ENCODE peak calls at places on chromosomes 5 and 9, in five cellular contexts. Z is AG04449, P is body of pancreas, I is psoas muscle, M is tibial nerve. D is an unnamed sample.
A peak's percentile ranks its signal among the peaks of the same experiment; 100 is the strongest.

GRCh38 chr5:175693746-175694145 is 35.9 kb downstream of the HRH2 start:
- DNase-seq in Z (no peak), P (no peak), I (peak; percentile 41), M (no peak), D (peak; percentile 1)

GRCh38 chr5:176742246-176743105 is 67.9 kb upstream of the UNC5A start:
- DNase-seq in Z (no peak), P (no peak), I (no peak), M (no peak), D (no peak)

GRCh38 chr5:140362875-140363630 is 3.1 kb downstream of the SLC4A9 start:
- DNase-seq in Z (no peak), P (peak; percentile 87), I (peak; percentile 87), M (peak; percentile 69), D (peak; percentile 72)

GRCh38 chr5:2670856-2671404 is 80.5 kb downstream of the IRX2 start:
- DNase-seq in Z (no peak), P (no peak), I (no peak), M (no peak), D (no peak)

GRCh38 chr9:37200572-37201005 is 80.2 kb downstream of the ZCCHC7 start:
- DNase-seq in Z (no peak), P (no peak), I (no peak), M (no peak), D (no peak)

GRCh38 chr5:149069711-149070110 is 6.8 kb upstream of the SH3TC2 start:
- DNase-seq in Z (no peak), P (peak; percentile 68), I (no peak), M (no peak), D (no peak)

GRCh38 chr9:20463823-20464222 is 158.5 kb downstream of the MLLT3 start:
- DNase-seq in Z (no peak), P (no peak), I (no peak), M (no peak), D (no peak)

GRCh38 chr9:1554123-1555045 is 460.8 kb upstream of the SMARCA2 start:
- DNase-seq in Z (no peak), P (no peak), I (no peak), M (no peak), D (no peak)

GRCh38 chr5:139314276-139314675 is 20.7 kb downstream of the MATR3 start:
- DNase-seq in Z (no peak), P (no peak), I (no peak), M (no peak), D (no peak)

GRCh38 chr9:91234523-91234922 is 127.2 kb downstream of the AUH start:
- DNase-seq in Z (no peak), P (no peak), I (no peak), M (no peak), D (no peak)

GRCh38 chr9:69585571-69585970 is 86.6 kb downstream of the APBA1 start:
- DNase-seq in Z (no peak), P (no peak), I (no peak), M (no peak), D (no peak)

GRCh38 chr5:125766706-125767105 is 656.5 kb upstream of the GRAMD2B start:
- DNase-seq in Z (no peak), P (no peak), I (no peak), M (no peak), D (no peak)

GRCh38 chr5:154403776-154404387 is 41.9 kb upstream of the SAP30L start:
- DNase-seq in Z (no peak), P (no peak), I (no peak), M (no peak), D (no peak)

GRCh38 chr9:122904466-122904822 is 715 bp downstream of the RC3H2 start:
- DNase-seq in Z (no peak), P (peak; percentile 31), I (no peak), M (no peak), D (no peak)

GRCh38 chr9:21294325-21294724 is 10.8 kb downstream of the IFNA5 start:
- DNase-seq in Z (no peak), P (peak; percentile 19), I (no peak), M (no peak), D (no peak)

GRCh38 chr5:59174248-59174844 is 591.5 kb downstream of the RAB3C start:
- DNase-seq in Z (peak; percentile 59), P (peak; percentile 24), I (no peak), M (peak; percentile 25), D (no peak)

GRCh38 chr9:5449521-5450359 is 602 bp upstream of the CD274 start:
- DNase-seq in Z (no peak), P (no peak), I (no peak), M (no peak), D (no peak)

GRCh38 chr5:172839669-172840068 is 5.6 kb downstream of the ERGIC1 start:
- DNase-seq in Z (no peak), P (peak; percentile 50), I (no peak), M (no peak), D (no peak)

GRCh38 chr9:113520109-113520642 is 56.6 kb downstream of the RGS3 start:
- DNase-seq in Z (no peak), P (peak; percentile 69), I (no peak), M (no peak), D (no peak)

GRCh38 chr5:57841671-57842375 is 359.2 kb upstream of the ACTBL2 start:
- DNase-seq in Z (peak; percentile 97), P (no peak), I (no peak), M (no peak), D (no peak)

GRCh38 chr5:10576790-10577189 is 12.9 kb downstream of the ANKRD33B start:
- DNase-seq in Z (no peak), P (no peak), I (no peak), M (no peak), D (peak; percentile 27)

GRCh38 chr9:130662099-130662926 is 2.1 kb upstream of the PRDM12 start:
- DNase-seq in Z (no peak), P (no peak), I (no peak), M (no peak), D (no peak)

GRCh38 chr9:21141427-21141882 is at the start of gene IFNW1:
- DNase-seq in Z (no peak), P (no peak), I (no peak), M (no peak), D (no peak)

GRCh38 chr9:134321571-134321930 is 4.7 kb upstream of the RXRA start:
- DNase-seq in Z (no peak), P (no peak), I (peak; percentile 26), M (no peak), D (no peak)

GRCh38 chr5:172433513-172433912 is 20.8 kb downstream of the SH3PXD2B start:
- DNase-seq in Z (no peak), P (no peak), I (peak; percentile 28), M (no peak), D (no peak)

GRCh38 chr5:96008987-96009647 is 47.5 kb upstream of the ELL2 start:
- DNase-seq in Z (no peak), P (no peak), I (no peak), M (no peak), D (no peak)

GRCh38 chr5:129904667-129905466 is 602 bp downstream of the CHSY3 start:
- DNase-seq in Z (no peak), P (peak; percentile 28), I (peak; percentile 61), M (no peak), D (no peak)

GRCh38 chr5:134465856-134466240 is 54.2 kb upstream of the CDKN2AIPNL start:
- DNase-seq in Z (peak; percentile 36), P (peak; percentile 94), I (peak; percentile 95), M (peak; percentile 83), D (peak; percentile 74)
- H3K4me3 ChIP-seq in Z (peak overlapping the region; percentile 51), P (no peak overlapping the region), I (peak overlapping the region; percentile 69), M (peak overlapping the region; percentile 57), D (peak overlapping the region; percentile 66)

DNA sequence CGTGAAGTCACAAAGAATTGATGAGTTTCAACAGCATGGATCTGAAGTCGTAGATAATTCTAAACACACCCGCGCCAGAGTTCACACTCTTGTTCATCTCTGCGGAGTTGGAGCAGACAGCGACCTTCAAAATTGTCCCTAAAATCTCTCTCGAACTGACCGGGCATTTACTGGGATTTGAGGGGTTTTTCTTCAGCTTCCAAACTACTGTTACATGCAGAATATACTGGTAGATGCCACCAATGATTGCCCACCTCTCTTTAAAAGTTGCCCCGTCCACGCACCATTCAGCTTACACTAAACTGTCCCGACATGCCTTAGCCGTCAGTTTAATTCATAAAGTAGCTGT is 5.2 kb upstream of the ISL1 start:
- DNase-seq in Z (no peak), P (no peak), I (no peak), M (no peak), D (no peak)
- H3K4me3 ChIP-seq in Z (no peak overlapping the region), P (no peak overlapping the region), I (no peak overlapping the region), M (no peak overlapping the region), D (no peak overlapping the region)

DNA sequence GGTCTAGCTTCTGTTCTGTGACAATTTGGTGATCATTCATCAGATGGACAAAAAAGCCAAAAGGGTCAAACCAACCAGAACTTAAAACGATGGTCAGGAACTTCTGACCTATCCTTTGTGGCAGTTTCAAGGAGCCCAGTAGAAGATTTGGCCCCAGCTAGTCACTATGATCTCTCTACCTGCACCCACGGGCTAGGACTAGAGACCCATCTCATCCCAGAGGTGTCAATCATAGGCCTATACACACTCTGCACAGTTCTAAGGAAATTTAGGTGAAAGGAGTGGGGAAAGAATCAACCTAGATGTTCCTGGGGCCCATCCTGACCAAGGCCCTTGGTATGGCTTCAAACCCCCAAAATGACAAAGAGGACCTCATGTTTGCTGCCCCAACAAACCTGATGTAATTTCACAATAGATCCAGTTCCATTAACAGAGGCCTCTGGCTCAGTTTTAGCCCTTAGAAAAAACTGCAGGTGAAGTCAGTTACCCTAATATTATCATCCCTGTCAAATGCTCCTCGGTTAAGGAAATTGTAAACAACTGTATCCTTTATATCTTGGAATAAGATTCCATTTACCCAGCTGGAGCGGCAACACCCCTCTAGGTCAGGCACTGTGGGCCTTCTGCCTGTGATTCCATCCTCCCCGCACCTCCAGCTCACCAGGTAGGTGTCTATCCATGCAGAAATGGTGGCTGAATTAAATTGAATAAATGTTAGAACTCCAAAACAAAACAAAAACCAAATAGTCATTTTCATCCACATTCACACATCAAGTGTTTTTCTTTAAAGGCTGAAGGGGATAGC is 138.7 kb downstream of the ENC1 start:
- DNase-seq in Z (no peak), P (peak; percentile 9), I (no peak), M (no peak), D (no peak)
- H3K4me3 ChIP-seq in Z (no peak overlapping the region), P (no peak overlapping the region), I (no peak overlapping the region), M (no peak overlapping the region), D (no peak overlapping the region)

DNA sequence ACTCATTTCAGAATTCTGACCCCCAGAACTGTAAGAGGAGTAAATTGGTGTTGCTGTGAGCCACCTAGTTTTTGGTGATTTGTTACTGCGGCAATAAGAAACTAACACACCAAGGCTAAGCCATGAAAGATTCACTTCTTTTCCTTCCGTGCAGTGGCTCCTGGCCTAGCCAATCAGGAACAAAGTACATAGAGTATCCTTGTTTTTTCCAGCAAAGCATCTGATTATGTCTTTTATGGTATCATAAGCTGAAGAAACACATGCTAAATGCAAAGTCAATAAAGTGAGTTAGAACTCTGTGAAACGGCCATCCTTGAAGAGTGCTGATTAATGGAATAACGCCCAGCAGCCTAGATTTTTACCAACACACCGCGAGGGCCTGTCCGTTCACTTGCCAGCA is 11.4 kb downstream of the RNF130 start:
- DNase-seq in Z (no peak), P (no peak), I (no peak), M (no peak), D (no peak)
- H3K4me3 ChIP-seq in Z (no peak overlapping the region), P (no peak overlapping the region), I (no peak overlapping the region), M (no peak overlapping the region), D (no peak overlapping the region)

GRCh38 chr5:37840036-37840909 is at the start of gene GDNF:
- DNase-seq in Z (no peak), P (peak; percentile 41), I (peak; percentile 85), M (no peak), D (peak; percentile 61)
- H3K4me3 ChIP-seq in Z (peak within 1 kb of the TSS; percentile 68), P (no peak within 1 kb of the TSS), I (peak within 1 kb of the TSS; percentile 73), M (peak within 1 kb of the TSS; percentile 52), D (peak within 1 kb of the TSS; percentile 72)

D was measured in dorsolateral prefrontal cortex.